ENCODE peak calls at places on chromosome 11, in ten cellular contexts. B is prostate gland; S is neural progenitor cell; C is AG04450; U is aorta; D is brain microvascular endothelial cell; I is sigmoid colon; N is lung; H is fibroblast of lung; A is CD8-positive, alpha-beta memory T cell. K is an unnamed sample.

GRCh38 chr11:67022341-67022933 is 497 bp upstream of the SYT12 start:
- DNase-seq in B (peak; percentile 73), S (no peak), C (peak; percentile 15), U (peak; percentile 64), D (peak; percentile 40), I (no peak), N (no peak), H (peak; percentile 8), A (no peak), K (peak; percentile 84)

GRCh38 chr11:63490551-63491239 is at the start of gene PLAAT5:
- DNase-seq in B (no peak), S (peak; percentile 86), C (no peak), U (peak; percentile 59), D (peak; percentile 6), I (peak; percentile 76), N (no peak), H (peak; percentile 15), A (no peak), K (no peak)

GRCh38 chr11:36455658-36456111 is 54.4 kb downstream of the TRAF6 start:
- DNase-seq in B (no peak), S (peak; percentile 62), C (peak; percentile 87), U (peak; percentile 94), D (peak; percentile 98), I (peak; percentile 87), N (no peak), H (peak; percentile 98), A (no peak), K (peak; percentile 14)

GRCh38 chr11:130719516-130719915 is 196.8 kb downstream of the SNX19 start:
- DNase-seq in B (no peak), S (no peak), C (no peak), U (no peak), D (peak; percentile 74), I (no peak), N (no peak), H (peak; percentile 42), A (no peak), K (no peak)

GRCh38 chr11:123653997-123654565 is 343 bp downstream of the SCN3B start:
- DNase-seq in B (peak; percentile 21), S (peak; percentile 74), C (peak; percentile 1), U (peak; percentile 58), D (peak; percentile 31), I (peak; percentile 66), N (peak; percentile 33), H (peak; percentile 31), A (no peak), K (peak; percentile 58)

GRCh38 chr11:47415949-47416472 is 7.6 kb downstream of the SLC39A13 start:
- DNase-seq in B (peak; percentile 74), S (peak; percentile 29), C (peak; percentile 91), U (peak; percentile 94), D (peak; percentile 89), I (peak; percentile 94), N (peak; percentile 94), H (peak; percentile 94), A (no peak), K (peak; percentile 92)

GRCh38 chr11:79043726-79044125 is 397.1 kb downstream of the TENM4 start:
- DNase-seq in B (no peak), S (no peak), C (no peak), U (no peak), D (no peak), I (no peak), N (no peak), H (no peak), A (no peak), K (no peak)

GRCh38 chr11:94641167-94641761 is 74.1 kb downstream of the PIWIL4 start:
- DNase-seq in B (no peak), S (no peak), C (no peak), U (peak; percentile 48), D (no peak), I (no peak), N (no peak), H (no peak), A (no peak), K (no peak)

GRCh38 chr11:112612283-112612849 is 348.9 kb upstream of the NCAM1 start:
- DNase-seq in B (no peak), S (peak; percentile 65), C (no peak), U (no peak), D (no peak), I (no peak), N (no peak), H (no peak), A (no peak), K (no peak)
- H3K27ac ChIP-seq in B (no peak overlapping the region), S (no peak overlapping the region), C (no peak overlapping the region), U (no peak overlapping the region), D (no peak overlapping the region), I (peak overlapping the region; percentile 62), N (no peak overlapping the region), H (no peak overlapping the region), A (no peak overlapping the region), K (peak overlapping the region; percentile 95)

DNA sequence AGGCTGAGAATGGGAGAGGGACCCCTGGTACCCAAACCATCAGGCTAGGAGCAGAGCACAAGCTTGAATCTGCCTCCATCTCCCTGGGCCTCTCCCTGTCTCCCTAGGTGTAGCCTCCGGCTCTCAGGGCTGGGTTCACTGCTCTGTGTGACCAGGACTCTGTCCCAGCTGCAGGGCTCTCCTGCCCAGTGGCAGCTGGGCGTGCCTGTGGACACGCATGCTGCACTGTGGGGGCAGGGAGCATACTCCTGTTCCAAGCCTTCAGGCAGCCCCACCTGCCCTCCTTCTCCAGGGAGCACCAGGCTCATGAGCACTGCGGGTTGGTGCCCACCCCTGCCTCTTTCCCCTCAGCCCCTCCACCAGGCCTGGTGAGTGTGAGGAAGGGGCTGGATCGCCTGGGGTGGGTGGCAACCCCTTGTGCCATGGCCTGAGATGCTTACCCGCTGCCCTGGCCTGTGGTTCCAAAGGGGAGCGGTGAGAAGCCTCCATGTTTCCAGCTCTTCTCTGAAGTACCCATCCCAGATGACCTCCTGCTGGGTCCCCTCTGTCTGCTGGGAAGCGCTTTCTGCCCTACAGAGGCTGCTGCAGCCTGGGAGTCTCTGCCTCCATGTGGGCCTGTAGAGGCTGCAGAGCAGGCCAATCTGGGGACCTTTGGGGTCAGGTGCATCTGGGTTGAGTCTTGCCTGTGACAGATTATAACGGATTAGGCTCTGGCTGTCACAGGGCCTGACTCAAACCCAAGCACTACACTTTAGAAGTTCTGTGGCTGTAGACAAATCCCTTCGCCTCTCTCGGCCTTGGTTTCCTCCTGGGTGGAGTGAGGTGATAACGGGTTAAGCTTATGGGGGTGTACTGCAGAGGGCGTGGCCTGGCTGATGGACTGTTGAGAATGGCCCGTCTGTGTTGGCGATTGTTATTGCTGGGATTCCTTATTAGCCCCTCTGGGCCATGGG is 43.7 kb downstream of the WNT11 start:
- DNase-seq in B (no peak), S (no peak), C (no peak), U (no peak), D (no peak), I (no peak), N (no peak), H (no peak), A (peak; percentile 41), K (no peak)
- H3K27ac ChIP-seq in B (no peak overlapping the region), S (no peak overlapping the region), C (no peak overlapping the region), U (no peak overlapping the region), D (no peak overlapping the region), I (no peak overlapping the region), N (no peak overlapping the region), H (no peak overlapping the region), A (no peak overlapping the region), K (no peak overlapping the region)

GRCh38 chr11:117074122-117074521 is 24.1 kb downstream of the SIK3 start:
- DNase-seq in B (no peak), S (no peak), C (no peak), U (no peak), D (no peak), I (no peak), N (no peak), H (no peak), A (no peak), K (no peak)

GRCh38 chr11:117075186-117075585 is 23.0 kb downstream of the SIK3 start:
- DNase-seq in B (no peak), S (no peak), C (no peak), U (no peak), D (no peak), I (no peak), N (no peak), H (no peak), A (no peak), K (no peak)

GRCh38 chr11:117073539-117073938 is 24.7 kb downstream of the SIK3 start:
- DNase-seq in B (no peak), S (no peak), C (no peak), U (no peak), D (no peak), I (no peak), N (no peak), H (no peak), A (no peak), K (no peak)

GRCh38 chr11:117071344-117071787 is 26.9 kb downstream of the SIK3 start:
- DNase-seq in B (peak; percentile 91), S (no peak), C (no peak), U (no peak), D (peak; percentile 32), I (peak; percentile 86), N (no peak), H (peak; percentile 53), A (no peak), K (no peak)

GRCh38 chr11:117072517-117073218 is 25.6 kb downstream of the SIK3 start:
- DNase-seq in B (no peak), S (no peak), C (peak; percentile 75), U (no peak), D (peak; percentile 93), I (no peak), N (no peak), H (peak; percentile 95), A (no peak), K (peak; percentile 85)
- H3K27ac ChIP-seq in B (no peak overlapping the region), S (no peak overlapping the region), C (no peak overlapping the region), U (no peak overlapping the region), D (no peak overlapping the region), I (peak overlapping the region; percentile 63), N (no peak overlapping the region), H (no peak overlapping the region), A (no peak overlapping the region), K (no peak overlapping the region)

GRCh38 chr11:108852701-108853100 is 187.8 kb downstream of the DDX10 start:
- DNase-seq in B (no peak), S (no peak), C (no peak), U (no peak), D (no peak), I (no peak), N (no peak), H (no peak), A (no peak), K (no peak)

GRCh38 chr11:108853864-108854263 is 189.0 kb downstream of the DDX10 start:
- DNase-seq in B (peak; percentile 15), S (peak; percentile 69), C (no peak), U (no peak), D (peak; percentile 12), I (no peak), N (no peak), H (no peak), A (no peak), K (no peak)

GRCh38 chr11:108853151-108853550 is 188.3 kb downstream of the DDX10 start:
- DNase-seq in B (no peak), S (no peak), C (no peak), U (no peak), D (no peak), I (no peak), N (no peak), H (no peak), A (no peak), K (no peak)

GRCh38 chr11:108851781-108852180 is 186.9 kb downstream of the DDX10 start:
- DNase-seq in B (no peak), S (no peak), C (no peak), U (no peak), D (no peak), I (no peak), N (no peak), H (no peak), A (no peak), K (no peak)

DNA sequence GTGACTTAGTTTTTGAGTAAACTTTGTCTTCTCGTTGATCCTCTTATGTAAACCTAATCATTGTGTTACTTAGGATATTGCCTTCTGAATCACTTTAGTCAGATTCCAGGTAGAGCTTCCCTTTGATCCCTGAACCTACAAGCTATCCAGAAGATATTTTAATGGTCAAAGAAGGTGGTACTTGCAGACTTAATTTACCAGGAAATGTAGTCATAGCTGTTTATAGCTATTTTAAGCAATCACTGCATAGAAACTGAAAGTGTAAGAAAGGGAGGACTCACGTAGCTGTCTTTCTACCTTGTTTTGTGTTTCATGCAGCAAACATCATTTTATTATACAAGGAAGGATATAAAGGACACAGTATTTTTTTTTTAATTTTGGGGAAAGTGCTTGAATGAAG is 189.5 kb downstream of the DDX10 start:
- DNase-seq in B (no peak), S (no peak), C (no peak), U (no peak), D (no peak), I (no peak), N (no peak), H (no peak), A (no peak), K (no peak)
- H3K27ac ChIP-seq in B (no peak overlapping the region), S (no peak overlapping the region), C (no peak overlapping the region), U (no peak overlapping the region), D (no peak overlapping the region), I (peak overlapping the region; percentile 22), N (no peak overlapping the region), H (no peak overlapping the region), A (no peak overlapping the region), K (no peak overlapping the region)